ENCODE peak calls at places on chromosomes 3 and 15, in six cellular contexts. S, P, U, I, C and H are unnamed samples.
A peak's percentile ranks its signal among the peaks of the same experiment; 100 is the strongest.

GRCh38 chr3:40989141-40990061 is 209.9 kb upstream of the CTNNB1 start:
- DNase-seq in C (no peak), S (no peak), P (no peak), U (no peak), I (no peak), H (no peak)

GRCh38 chr3:9653565-9654248 is 4.4 kb downstream of the MTMR14 start:
- DNase-seq in S (peak; percentile 67), I (no peak), U (no peak), P (no peak), C (no peak), H (no peak)

GRCh38 chr3:195613468-195614069 is 29.8 kb upstream of the APOD start:
- DNase-seq in U (no peak), C (no peak), I (no peak), P (no peak), S (peak; percentile 64), H (peak; percentile 40)

GRCh38 chr3:149224736-149225594 is 3.3 kb upstream of the CP start:
- DNase-seq in U (no peak), I (no peak), S (no peak), C (no peak), P (peak; percentile 29), H (no peak)

GRCh38 chr3:68468695-68469375 is 463.5 kb downstream of the TAFA4 start:
- DNase-seq in U (no peak), S (no peak), C (no peak), P (no peak), I (no peak), H (no peak)

GRCh38 chr3:127711021-127711420 is 38.3 kb downstream of the ABTB1 start:
- DNase-seq in S (no peak), I (no peak), P (peak; percentile 6), C (no peak), U (no peak), H (peak; percentile 66)

GRCh38 chr3:43923101-43923979 is 232.6 kb downstream of the ABHD5 start:
- DNase-seq in P (no peak), S (no peak), I (no peak), U (no peak), C (no peak), H (no peak)

GRCh38 chr15:73931441-73931840 is 5.2 kb downstream of the LOXL1 start:
- DNase-seq in P (no peak), C (no peak), U (no peak), S (peak; percentile 22), I (no peak), H (no peak)

GRCh38 chr3:52004158-52004787 is 8.6 kb upstream of the RPL29 start:
- DNase-seq in S (peak; percentile 81), I (no peak), C (no peak), P (no peak), U (peak; percentile 71), H (no peak)

GRCh38 chr3:24373198-24373959 is 121.3 kb downstream of the THRB start:
- DNase-seq in S (peak; percentile 76), P (peak; percentile 65), U (no peak), C (no peak), I (no peak), H (no peak)

GRCh38 chr3:12967751-12968209 is 105.4 kb downstream of the IQSEC1 start:
- DNase-seq in C (peak; percentile 91), S (peak; percentile 97), U (peak; percentile 85), I (peak; percentile 84), P (peak; percentile 96), H (peak; percentile 95)

GRCh38 chr3:66322436-66322835 is 101.6 kb downstream of the SLC25A26 start:
- DNase-seq in U (no peak), S (no peak), I (no peak), C (no peak), P (no peak), H (no peak)

GRCh38 chr3:100042577-100042981 is 71.7 kb downstream of the FILIP1L start:
- DNase-seq in U (no peak), I (no peak), P (no peak), C (no peak), S (no peak), H (no peak)

GRCh38 chr3:100043271-100043670 is 71.0 kb downstream of the FILIP1L start:
- DNase-seq in S (no peak), I (no peak), P (no peak), C (no peak), U (no peak), H (no peak)

GRCh38 chr3:100042144-100042543 is 72.2 kb downstream of the FILIP1L start:
- DNase-seq in C (peak; percentile 48), S (no peak), P (no peak), U (no peak), I (no peak), H (no peak)

GRCh38 chr3:100045696-100046095 is 68.6 kb downstream of the FILIP1L start:
- DNase-seq in P (peak; percentile 17), I (no peak), S (peak; percentile 77), U (no peak), C (peak; percentile 54), H (peak; percentile 84)

DNA sequence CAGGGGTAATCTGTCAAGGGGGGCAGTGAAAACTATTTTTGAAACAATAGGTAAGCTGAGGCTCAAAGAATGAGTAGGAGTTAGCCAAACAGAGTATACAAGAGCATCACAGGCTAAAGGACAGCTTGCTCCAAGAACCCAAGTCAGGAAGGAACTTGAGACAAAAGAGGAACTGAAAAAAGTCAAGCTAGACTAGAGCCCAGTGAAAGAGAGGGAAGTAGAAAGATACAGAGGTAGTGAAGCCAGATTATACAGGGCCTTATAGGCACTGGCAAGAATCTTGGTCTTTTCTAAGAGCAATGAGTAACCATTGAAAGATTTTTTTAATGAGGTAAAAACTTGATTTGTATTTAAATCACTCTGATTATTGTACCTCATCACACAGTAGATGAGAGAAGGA is 69.9 kb downstream of the FILIP1L start:
- DNase-seq in U (no peak), C (no peak), S (no peak), I (no peak), P (no peak), H (no peak)
- H3K27ac ChIP-seq in U (no peak overlapping the region), C (peak overlapping the region; percentile 96), S (peak overlapping the region; percentile 89), I (no peak overlapping the region), P (no peak overlapping the region), H (peak overlapping the region; percentile 92)

GRCh38 chr15:100318880-100319279 is 22.9 kb downstream of the ADAMTS17 start:
- DNase-seq in P (no peak), C (no peak), S (no peak), U (no peak), I (no peak), H (peak; percentile 41)
- H3K27ac ChIP-seq in P (no peak overlapping the region), C (no peak overlapping the region), S (no peak overlapping the region), U (no peak overlapping the region), I (no peak overlapping the region), H (no peak overlapping the region)

DNA sequence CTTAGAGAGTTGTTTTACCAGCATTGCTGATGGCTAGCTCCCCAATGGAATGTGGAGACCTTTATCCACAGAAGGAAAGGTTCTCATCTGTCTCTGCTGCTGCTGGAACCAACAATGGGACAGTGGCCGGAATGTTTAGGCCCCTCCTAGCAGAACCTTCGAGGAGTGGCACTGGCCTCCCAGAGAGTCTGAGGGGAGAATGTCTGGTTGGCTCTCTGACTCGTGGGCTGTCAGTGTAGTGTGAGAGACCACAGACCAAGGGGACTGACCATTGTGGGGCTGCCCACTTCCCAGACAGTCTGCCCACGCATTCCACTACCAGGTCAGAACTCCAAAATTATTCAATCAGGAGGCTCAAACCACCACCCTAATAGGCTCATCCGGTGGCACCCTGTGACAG is 5.1 kb downstream of the RASL12 start:
- DNase-seq in S (no peak), U (no peak), P (no peak), C (no peak), I (no peak), H (no peak)
- H3K27ac ChIP-seq in S (no peak overlapping the region), U (no peak overlapping the region), P (no peak overlapping the region), C (peak overlapping the region; percentile 80), I (no peak overlapping the region), H (peak overlapping the region; percentile 100)

DNA sequence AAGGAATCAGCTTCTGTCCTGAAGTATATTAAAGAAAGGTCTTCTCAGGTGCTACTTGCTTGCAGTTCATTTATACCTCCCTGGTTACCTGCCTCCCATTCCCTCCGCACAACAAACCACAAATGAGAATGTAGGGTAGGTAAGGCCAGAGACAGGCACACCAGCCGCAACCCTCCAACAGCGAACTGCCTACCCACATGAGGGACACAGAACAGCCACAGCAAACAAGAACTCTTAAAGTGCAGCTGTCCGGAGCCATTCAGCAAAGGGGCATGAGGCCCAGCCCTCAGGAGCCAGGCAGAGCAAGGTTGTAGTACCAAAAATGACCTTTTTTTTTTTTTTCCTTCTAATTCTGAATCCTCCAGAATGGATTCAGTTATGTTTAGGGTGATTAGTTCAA is 52.4 kb downstream of the SPSB4 start:
- DNase-seq in C (no peak), S (no peak), P (no peak), U (no peak), I (no peak), H (no peak)
- H3K27ac ChIP-seq in C (no peak overlapping the region), S (no peak overlapping the region), P (peak overlapping the region; percentile 58), U (no peak overlapping the region), I (no peak overlapping the region), H (no peak overlapping the region)